ENCODE peak calls at places on chromosome 15, in eight cellular contexts. W is stimulated activated CD4-positive, alpha-beta T cell treated with anti-CD3 and anti-CD28 coated beads, TNF-alpha, amount 100 ng/mL, for 4 hours; I is NCI-H2171; X is activated T-helper 1 cell treated with Interleukin-2 at 50 U/mL for 16 hours; Z is activated T-cell treated with anti-CD3 and anti-CD28 coated beads for 1 hour; V is GM04504; R is HEK293T; U is activated gamma-delta T cell treated with Interleukin-2 at 50 U/mL for 16 hours. P is an unnamed sample.

GRCh38 chr15:45253330-45253729 is 1.3 kb downstream of the SLC28A2 start:
- DNase-seq in W (no peak), I (no peak), X (no peak), Z (no peak), V (no peak), R (peak; percentile 12), U (no peak), P (no peak)

GRCh38 chr15:80585544-80586018 is 109.5 kb upstream of the ABHD17C start:
- DNase-seq in W (no peak), I (no peak), X (no peak), Z (no peak), V (no peak), R (no peak), U (no peak), P (no peak)

GRCh38 chr15:82133251-82133650 is 87.4 kb upstream of the MEX3B start:
- DNase-seq in W (no peak), I (no peak), X (no peak), Z (no peak), V (no peak), R (no peak), U (no peak), P (no peak)

GRCh38 chr15:30992465-30992864 is 1.0 kb upstream of the MTMR10 start:
- DNase-seq in W (no peak), I (no peak), X (no peak), Z (no peak), V (no peak), R (no peak), U (no peak), P (no peak)

GRCh38 chr15:33735637-33736247 is 232.6 kb upstream of the CHRM5 start:
- DNase-seq in W (no peak), I (peak; percentile 53), X (no peak), Z (no peak), V (no peak), R (peak; percentile 30), U (no peak), P (no peak)

GRCh38 chr15:50077655-50078054 is 41.4 kb downstream of the ATP8B4 start:
- DNase-seq in W (no peak), I (no peak), X (no peak), Z (no peak), V (no peak), R (no peak), U (no peak), P (no peak)

GRCh38 chr15:28944696-28945300 is 59.0 kb downstream of the APBA2 start:
- DNase-seq in W (no peak), I (no peak), X (no peak), Z (no peak), V (no peak), R (no peak), U (no peak), P (no peak)

GRCh38 chr15:25763954-25764353 is 99.2 kb downstream of the ATP10A start:
- DNase-seq in W (no peak), I (no peak), X (no peak), Z (no peak), V (no peak), R (no peak), U (no peak), P (no peak)

GRCh38 chr15:65259367-65259781 is 27.3 kb downstream of the PARP16 start:
- DNase-seq in W (no peak), I (no peak), X (no peak), Z (no peak), V (peak; percentile 80), R (no peak), U (no peak), P (no peak)

P was measured in Right ventricle myocardium inferior.